ENCODE peak calls at places on chromosomes 1 and 21, in nine cellular contexts. M, I, W, R, B, J, P, X and F are unnamed samples.

GRCh38 chr1:208178091-208178529 is 66.1 kb downstream of the PLXNA2 start:
- DNase-seq in P (no peak), R (no peak), M (no peak), J (no peak), X (no peak), W (no peak), B (no peak), I (no peak), F (no peak)

GRCh38 chr1:203276916-203277535 is 28.3 kb upstream of the BTG2 start:
- DNase-seq in W (no peak), I (no peak), X (no peak), M (no peak), B (no peak), P (no peak), R (no peak), J (no peak), F (no peak)

GRCh38 chr1:94349853-94350252 is 68.3 kb upstream of the ABCD3 start:
- DNase-seq in M (no peak), W (no peak), P (no peak), R (no peak), I (no peak), B (no peak), X (no peak), J (no peak), F (no peak)

GRCh38 chr21:44005593-44005992 is 6.5 kb upstream of the TRAPPC10 start:
- DNase-seq in P (no peak), B (no peak), M (no peak), W (no peak), I (no peak), R (no peak), X (no peak), J (no peak), F (no peak)

GRCh38 chr21:39216290-39216689 is 33.0 kb upstream of the PSMG1 start:
- DNase-seq in I (no peak), M (no peak), J (no peak), X (no peak), W (no peak), P (no peak), B (no peak), R (no peak), F (no peak)

GRCh38 chr1:87039096-87039495 is 124.7 kb downstream of the HS2ST1 start:
- DNase-seq in R (no peak), B (no peak), I (no peak), P (no peak), X (no peak), W (no peak), M (no peak), J (no peak), F (no peak)

GRCh38 chr1:153355445-153356071 is 2.1 kb upstream of the S100A9 start:
- DNase-seq in X (peak; percentile 67), P (peak; percentile 48), B (no peak), J (peak; percentile 74), I (peak; percentile 84), W (peak; percentile 88), R (no peak), M (no peak), F (peak; percentile 59)

GRCh38 chr1:214276786-214277185 is 4.2 kb upstream of the SMYD2 start:
- DNase-seq in J (no peak), W (no peak), P (no peak), M (no peak), R (no peak), I (no peak), X (no peak), B (no peak), F (no peak)

GRCh38 chr1:85078903-85079302 is 30.6 kb upstream of the MCOLN3 start:
- DNase-seq in M (no peak), J (peak; percentile 49), R (no peak), B (no peak), I (peak; percentile 50), W (no peak), X (peak; percentile 68), P (peak; percentile 21), F (peak; percentile 43)

GRCh38 chr1:101769520-101769919 is 227.2 kb downstream of the OLFM3 start:
- DNase-seq in X (peak; percentile 44), I (peak; percentile 12), B (no peak), R (no peak), J (peak; percentile 3), M (no peak), P (no peak), W (peak; percentile 22), F (peak; percentile 6)

GRCh38 chr21:46055863-46056281 is 42.0 kb upstream of the COL6A2 start:
- DNase-seq in M (no peak), P (no peak), W (no peak), J (peak; percentile 56), I (peak; percentile 58), R (no peak), X (no peak), B (peak; percentile 83), F (peak; percentile 89)

GRCh38 chr1:59697138-59697811 is 117.5 kb upstream of the HOOK1 start:
- DNase-seq in I (peak; percentile 73), R (no peak), P (no peak), M (no peak), W (peak; percentile 89), J (peak; percentile 61), X (peak; percentile 51), B (no peak), F (no peak)

GRCh38 chr1:115428676-115429075 is 90.6 kb upstream of the NGF start:
- DNase-seq in P (peak; percentile 56), M (no peak), J (no peak), B (no peak), I (no peak), W (no peak), R (no peak), X (no peak), F (peak; percentile 65)

GRCh38 chr1:59485949-59486348 is 189.1 kb downstream of the FGGY start:
- DNase-seq in J (no peak), I (no peak), P (no peak), R (no peak), B (no peak), M (peak; percentile 10), X (no peak), W (no peak), F (no peak)

GRCh38 chr21:43352568-43353281 is 74.2 kb downstream of the SIK1 start:
- DNase-seq in M (no peak), P (peak; percentile 24), X (peak; percentile 35), R (no peak), W (peak; percentile 45), I (no peak), B (no peak), J (peak; percentile 22), F (peak; percentile 65)

GRCh38 chr21:38806942-38807284 is 1.2 kb downstream of the ETS2 start:
- DNase-seq in M (no peak), J (no peak), P (no peak), I (no peak), R (no peak), B (no peak), W (no peak), X (peak; percentile 45), F (peak; percentile 53)

DNA sequence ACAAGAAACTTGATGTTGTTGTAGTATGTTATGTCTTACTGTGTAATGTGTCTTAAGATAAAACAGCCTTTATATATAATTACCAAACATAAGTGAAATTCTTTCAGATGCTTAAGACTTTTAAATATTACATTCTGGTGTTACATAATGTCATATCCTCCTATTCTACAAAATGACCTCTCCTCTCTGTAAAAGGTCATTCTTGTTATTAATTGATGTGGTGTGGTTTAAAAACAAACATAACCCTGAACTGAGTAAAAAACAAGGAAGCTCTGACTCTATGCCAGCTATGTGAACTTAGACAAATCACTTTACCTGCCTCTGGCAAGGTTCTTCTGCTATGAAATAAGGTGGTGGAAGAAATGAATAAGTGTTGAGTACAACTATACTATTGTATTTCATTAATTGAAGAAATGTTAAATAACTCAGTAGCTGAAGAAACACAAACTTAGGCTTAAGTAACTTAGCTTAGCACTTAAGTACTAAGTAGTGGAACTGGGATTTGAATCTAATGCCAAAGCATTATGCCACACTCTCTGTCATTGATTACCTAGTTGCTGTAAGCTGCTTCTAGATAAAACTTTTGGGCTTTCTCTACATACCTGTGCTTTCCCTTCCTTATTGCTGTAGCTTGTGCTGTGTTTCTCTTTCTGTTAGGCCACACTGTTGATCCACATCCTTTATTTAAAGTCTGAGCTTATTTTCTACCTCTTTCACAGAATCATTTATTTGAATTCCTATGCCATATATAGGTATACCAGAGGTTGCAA is 859 bp upstream of the ANGPTL1 start:
- DNase-seq in X (no peak), J (no peak), R (no peak), W (no peak), P (no peak), M (no peak), B (no peak), I (no peak), F (no peak)
- H3K4me3 ChIP-seq in X (no peak overlapping the region), J (no peak overlapping the region), R (no peak overlapping the region), W (no peak overlapping the region), P (no peak overlapping the region), M (peak overlapping the region; percentile 37), B (peak overlapping the region; percentile 60), I (no peak overlapping the region), F (no peak overlapping the region)

DNA sequence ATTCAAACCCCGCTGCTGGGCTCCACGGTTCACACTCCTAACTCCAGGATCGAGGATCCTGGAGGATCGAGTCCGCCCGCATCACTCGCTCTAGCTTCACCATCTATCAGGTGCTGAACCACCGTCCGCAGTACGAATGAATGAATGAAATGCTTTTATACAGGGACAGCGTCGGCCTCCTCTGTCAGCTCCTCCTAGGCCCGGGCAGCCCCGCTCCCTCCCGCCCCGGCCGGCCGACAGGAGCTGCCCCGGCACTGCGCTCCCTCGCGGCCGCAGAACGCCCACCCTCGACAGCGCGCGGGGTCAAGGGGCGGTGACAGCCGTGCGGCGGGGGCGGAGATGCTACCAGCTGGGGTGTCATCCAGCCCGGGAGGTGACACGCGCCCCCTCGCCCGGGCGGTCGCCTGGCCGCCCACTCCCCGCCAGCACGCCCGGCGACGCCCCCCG is 520 bp downstream of the ZBTB17 start:
- DNase-seq in M (peak; percentile 61), W (peak; percentile 76), R (no peak), P (peak; percentile 48), J (peak; percentile 63), X (peak; percentile 56), B (peak; percentile 79), I (peak; percentile 57), F (peak; percentile 44)
- TF ChIP-seq CTCF in M (no peak), W (no peak), R (no peak), P (peak; percentile 2), J (no peak), X (no peak), B (no peak), I (no peak), F (no peak)

DNA sequence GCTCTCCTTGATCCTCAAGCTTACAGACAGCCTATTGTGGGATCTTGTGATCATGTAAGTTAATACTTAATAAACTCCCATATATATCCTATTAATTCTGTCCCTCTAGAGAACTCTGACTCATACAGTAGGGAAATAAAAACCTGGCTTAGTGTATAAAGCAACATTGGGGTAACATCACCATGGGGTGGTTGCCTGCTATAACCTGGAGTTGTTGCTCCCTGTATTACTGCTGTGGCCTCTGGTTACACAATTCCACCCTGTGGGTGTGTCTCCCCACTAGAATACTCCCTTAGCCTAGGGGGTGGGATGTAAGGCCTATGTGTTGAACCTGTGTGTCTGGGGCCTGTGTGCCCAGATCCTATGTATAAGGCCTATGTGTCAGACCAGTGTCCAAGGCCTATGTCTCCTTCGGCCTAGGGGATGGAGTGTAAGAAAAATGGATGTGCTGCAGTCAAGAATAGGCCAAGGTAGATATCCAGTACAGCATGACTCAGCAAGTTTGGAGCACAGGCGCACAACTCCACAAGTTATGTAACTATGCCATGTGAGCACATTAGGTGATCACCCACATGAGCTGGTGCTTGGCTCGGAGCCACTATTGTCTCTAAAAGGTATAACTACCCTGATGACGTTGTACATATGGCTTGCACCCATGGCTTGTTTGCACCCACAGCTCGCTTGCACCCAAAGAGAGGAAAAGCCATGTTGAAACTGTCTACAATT is 96.8 kb upstream of the C1orf21 start:
- DNase-seq in X (no peak), J (no peak), R (no peak), P (no peak), I (no peak), B (no peak), M (no peak), W (peak; percentile 34), F (peak; percentile 33)
- H3K4me3 ChIP-seq in X (no peak overlapping the region), J (no peak overlapping the region), R (no peak overlapping the region), P (no peak overlapping the region), I (no peak overlapping the region), B (no peak overlapping the region), M (no peak overlapping the region), W (no peak overlapping the region), F (no peak overlapping the region)

GRCh38 chr21:33264561-33264960 is 1.6 kb upstream of the IL10RB start:
- DNase-seq in M (no peak), J (no peak), W (no peak), B (no peak), X (no peak), R (no peak), P (no peak), I (no peak), F (no peak)
- TF ChIP-seq CTCF in M (no peak), J (no peak), W (no peak), B (no peak), X (no peak), R (no peak), P (no peak), I (no peak), F (no peak)